ENCODE peak calls at places on chromosomes 7 and 10, in five cellular contexts. R is body of pancreas, Q is tibial artery, U is heart right ventricle, G is PC-9. Y is an unnamed sample.

GRCh38 chr10:48490576-48491345 is 114.1 kb downstream of the ARHGAP22 start:
- DNase-seq in R (no peak), Q (peak), U (no peak), G (no peak), Y (no peak)

GRCh38 chr10:4541292-4541691 is 284.7 kb upstream of the AKR1E2 start:
- DNase-seq in R (peak), Q (peak), U (no peak), G (peak), Y (peak)

GRCh38 chr7:22287412-22287811 is 69.5 kb downstream of the RAPGEF5 start:
- DNase-seq in R (no peak), Q (no peak), U (no peak), G (no peak), Y (no peak)

GRCh38 chr10:28254290-28254985 is 48.4 kb downstream of the MPP7 start:
- DNase-seq in R (peak), Q (peak), U (no peak), G (no peak), Y (peak)

GRCh38 chr7:97269741-97270140 is 152.2 kb downstream of the SDHAF3 start:
- DNase-seq in R (no peak), Q (no peak), U (no peak), G (no peak), Y (peak)

GRCh38 chr7:123749537-123749857 is 694 bp upstream of the WASL start:
- DNase-seq in R (no peak), Q (no peak), U (peak), G (peak), Y (peak)

GRCh38 chr10:75469018-75469616 is 37.7 kb downstream of the LRMDA start:
- DNase-seq in R (peak), Q (peak), U (no peak), G (peak), Y (peak)

GRCh38 chr10:75547391-75548298 is 116.2 kb downstream of the LRMDA start:
- DNase-seq in R (no peak), Q (no peak), U (no peak), G (peak), Y (peak)

GRCh38 chr10:621500-621899 is 68.0 kb downstream of the DIP2C start:
- DNase-seq in R (no peak), Q (no peak), U (no peak), G (no peak), Y (no peak)

GRCh38 chr10:47176903-47177860 is 122.8 kb upstream of the GDF10 start:
- DNase-seq in R (no peak), Q (no peak), U (no peak), G (no peak), Y (no peak)

GRCh38 chr7:93159490-93159889 is 11.3 kb upstream of the SAMD9L start:
- DNase-seq in R (no peak), Q (no peak), U (no peak), G (no peak), Y (peak)

GRCh38 chr7:55245271-55245723 is 119.8 kb upstream of the LANCL2 start:
- DNase-seq in R (no peak), Q (peak), U (no peak), G (peak), Y (peak)

GRCh38 chr7:95491634-95492314 is 6.0 kb downstream of the ASB4 start:
- DNase-seq in R (no peak), Q (no peak), U (no peak), G (peak), Y (no peak)

GRCh38 chr10:115653473-115653872 is 560.3 kb downstream of the ATRNL1 start:
- DNase-seq in R (no peak), Q (no peak), U (no peak), G (no peak), Y (peak)

GRCh38 chr7:99035723-99036530 is 108.0 kb downstream of the SMURF1 start:
- DNase-seq in R (no peak), Q (peak), U (no peak), G (no peak), Y (no peak)

GRCh38 chr7:36784991-36785940 is 61.0 kb upstream of the AOAH start:
- DNase-seq in R (peak), Q (peak), U (peak), G (no peak), Y (no peak)

GRCh38 chr7:28996836-28997235 is 38.7 kb upstream of the TRIL start:
- DNase-seq in R (no peak), Q (no peak), U (no peak), G (no peak), Y (peak)

GRCh38 chr10:6239213-6239991 is 36.7 kb downstream of the PFKFB3 start:
- DNase-seq in R (peak), Q (no peak), U (no peak), G (peak), Y (peak)

GRCh38 chr7:93279541-93279940 is 47.4 kb downstream of the VPS50 start:
- DNase-seq in R (no peak), Q (no peak), U (no peak), G (no peak), Y (no peak)

GRCh38 chr10:27383595-27384542 is 120.2 kb upstream of the RAB18 start:
- DNase-seq in R (no peak), Q (no peak), U (no peak), G (peak), Y (peak)

GRCh38 chr10:132700168-132701098 is 85.5 kb downstream of the NKX6-2 start:
- DNase-seq in R (peak), Q (peak), U (peak), G (no peak), Y (peak)

GRCh38 chr10:33047655-33048054 is 89.6 kb upstream of the ITGB1 start:
- DNase-seq in R (no peak), Q (no peak), U (no peak), G (no peak), Y (no peak)

GRCh38 chr7:668139-668871 is 58.2 kb upstream of the DNAAF5 start:
- DNase-seq in R (no peak), Q (peak), U (no peak), G (peak), Y (peak)
- TF ChIP-seq CTCF in R (no peak), Q (no peak), U (no peak), G (no peak), Y (no peak)

GRCh38 chr10:17227367-17228080 is 517 bp upstream of the VIM start:
- DNase-seq in R (no peak), Q (no peak), U (no peak), G (no peak), Y (no peak)

GRCh38 chr10:17228081-17229015 is at the start of gene VIM:
- DNase-seq in R (peak), Q (peak), U (peak), G (peak), Y (peak)

GRCh38 chr10:17229016-17229716 is 1.1 kb downstream of the VIM start:
- DNase-seq in R (peak), Q (peak), U (peak), G (no peak), Y (peak)

GRCh38 chr10:17225823-17226222 is 2.2 kb upstream of the VIM start:
- DNase-seq in R (no peak), Q (no peak), U (no peak), G (no peak), Y (no peak)

GRCh38 chr10:17226891-17227303 is 1.1 kb upstream of the VIM start:
- DNase-seq in R (no peak), Q (no peak), U (no peak), G (no peak), Y (no peak)
- H3K4me3 ChIP-seq in R (no peak), Q (peak), U (peak), G (no peak), Y (peak)

DNA sequence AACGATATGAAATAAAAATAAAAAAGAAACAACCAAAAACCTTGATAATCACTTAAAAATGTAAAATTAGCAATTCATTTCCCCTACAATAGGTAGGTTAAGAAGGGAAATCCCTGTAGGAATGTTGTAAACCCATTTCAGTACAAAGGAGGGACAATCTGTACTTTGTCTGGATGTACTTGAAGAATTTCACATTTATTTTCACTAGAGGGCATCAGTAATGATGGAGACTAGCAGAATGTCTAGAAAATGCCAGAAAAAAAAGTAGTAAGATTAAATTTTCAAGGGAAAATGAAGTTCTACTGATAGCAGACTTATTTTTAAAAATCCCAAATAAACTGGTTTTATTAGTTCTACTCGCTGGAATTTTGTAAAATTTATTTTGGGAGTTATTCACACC is 209.0 kb upstream of the FZD1 start:
- DNase-seq in R (no peak), Q (no peak), U (no peak), G (no peak), Y (no peak)
- TF ChIP-seq CTCF in R (no peak), Q (peak), U (no peak), G (no peak), Y (peak)

GRCh38 chr10:31157125-31157983 is 125.7 kb upstream of the ZNF438 start:
- DNase-seq in R (peak), Q (peak), U (peak), G (no peak), Y (peak)
- H3K4me3 ChIP-seq in R (no peak), Q (no peak), U (no peak), G (no peak), Y (no peak)

DNA sequence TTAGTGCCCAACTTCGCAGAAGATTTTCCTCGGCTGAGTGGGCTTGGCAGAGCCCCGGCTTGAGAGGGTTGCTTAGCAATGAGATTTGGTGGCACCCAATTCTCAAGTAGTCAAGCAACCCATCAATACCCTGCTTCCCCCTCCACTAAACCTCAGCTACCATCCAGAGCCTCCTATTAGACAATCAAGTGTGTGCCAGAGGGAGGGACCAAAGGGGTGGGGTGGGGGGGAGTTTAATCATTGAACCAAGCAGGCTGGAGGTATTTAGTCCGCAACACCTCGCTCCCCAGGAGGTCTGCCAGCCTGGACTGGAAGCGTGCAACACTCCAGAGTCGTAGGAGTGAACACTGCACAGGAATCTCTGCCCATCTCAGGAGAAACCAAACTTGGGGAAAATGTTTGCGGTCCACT is at the start of gene HKDC1:
- DNase-seq in R (peak), Q (no peak), U (no peak), G (no peak), Y (no peak)
- TF ChIP-seq CTCF in R (no peak), Q (no peak), U (no peak), G (no peak), Y (no peak)

GRCh38 chr7:25863727-25864116 is 288.3 kb upstream of the NFE2L3 start:
- DNase-seq in R (no peak), Q (no peak), U (no peak), G (no peak), Y (no peak)

GRCh38 chr7:25861704-25862253 is 290.2 kb upstream of the NFE2L3 start:
- DNase-seq in R (no peak), Q (no peak), U (no peak), G (no peak), Y (no peak)

GRCh38 chr7:25864511-25864910 is 287.5 kb upstream of the NFE2L3 start:
- DNase-seq in R (no peak), Q (no peak), U (no peak), G (no peak), Y (no peak)

GRCh38 chr7:25862254-25862992 is 289.6 kb upstream of the NFE2L3 start:
- DNase-seq in R (peak), Q (peak), U (peak), G (peak), Y (peak)

DNA sequence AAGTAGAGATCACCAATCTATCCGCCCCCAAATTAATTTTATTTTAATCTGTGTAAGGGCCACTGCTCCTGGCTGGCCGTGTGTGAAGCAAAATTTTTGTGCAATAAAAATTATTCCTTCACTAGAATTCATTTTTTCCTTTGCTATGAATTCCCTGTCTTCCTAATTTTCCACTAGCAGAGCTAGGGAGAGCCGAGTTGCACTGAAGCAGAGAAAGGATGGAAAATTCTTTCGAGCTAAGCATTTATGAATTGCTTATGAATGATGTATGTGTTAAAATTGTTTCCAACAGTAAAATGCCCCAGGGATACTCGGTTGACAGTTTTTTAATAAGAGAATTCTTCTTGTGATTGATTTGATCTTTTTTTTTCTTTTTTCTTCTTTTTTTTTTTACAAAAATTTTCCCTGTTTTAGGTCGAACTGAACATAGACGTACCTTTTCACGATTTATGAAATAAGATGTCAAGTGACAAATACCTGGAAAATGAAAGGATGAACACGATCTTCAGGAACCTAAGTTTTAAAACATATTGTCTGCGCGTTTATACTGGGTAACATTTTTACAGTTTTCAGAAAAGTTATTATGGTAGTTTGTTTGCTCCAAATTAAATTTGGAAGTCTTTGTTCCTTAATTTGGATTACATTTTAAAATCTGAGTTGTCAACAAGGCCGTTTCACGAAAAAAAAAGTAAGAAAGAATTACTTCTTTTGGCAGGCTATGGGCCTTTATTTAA is 288.8 kb upstream of the NFE2L3 start:
- DNase-seq in R (no peak), Q (no peak), U (no peak), G (no peak), Y (no peak)
- H3K4me3 ChIP-seq in R (no peak), Q (peak), U (peak), G (peak), Y (no peak)

GRCh38 chr7:818031-818699 is 14.1 kb upstream of the SUN1 start:
- DNase-seq in R (no peak), Q (no peak), U (no peak), G (peak), Y (no peak)
- TF ChIP-seq CTCF in R (peak), Q (peak), U (peak), G (peak), Y (peak)

DNA sequence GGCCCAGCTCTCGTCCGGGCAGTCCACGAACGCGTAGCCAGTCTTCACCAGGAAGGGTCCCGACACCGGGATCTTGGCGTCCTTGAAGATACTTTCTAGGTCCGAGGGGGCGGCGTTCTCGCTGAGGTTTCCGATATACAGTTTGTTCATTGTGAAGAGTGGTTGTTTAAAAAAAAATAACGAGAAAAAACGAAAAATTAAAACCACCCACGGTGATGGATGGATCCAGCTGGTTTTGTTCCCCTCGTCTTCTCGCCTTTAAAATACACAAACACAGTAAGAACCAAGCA is 385 bp downstream of the IGF2BP3 start:
- DNase-seq in R (no peak), Q (no peak), U (no peak), G (no peak), Y (no peak)
- H3K4me3 ChIP-seq in R (no peak), Q (peak), U (peak), G (peak), Y (peak)

GRCh38 chr7:100126239-100126930 is 382 bp upstream of the MBLAC1 start:
- DNase-seq in R (no peak), Q (no peak), U (no peak), G (no peak), Y (no peak)
- TF ChIP-seq CTCF in R (no peak), Q (peak), U (no peak), G (no peak), Y (no peak)

GRCh38 chr10:128306966-128307365 is 180.7 kb upstream of the MKI67 start:
- DNase-seq in R (no peak), Q (peak), U (no peak), G (no peak), Y (no peak)

GRCh38 chr10:128307819-128308218 is 181.6 kb upstream of the MKI67 start:
- DNase-seq in R (no peak), Q (peak), U (no peak), G (no peak), Y (no peak)

GRCh38 chr10:128305601-128306345 is 179.6 kb upstream of the MKI67 start:
- DNase-seq in R (no peak), Q (peak), U (no peak), G (no peak), Y (no peak)

DNA sequence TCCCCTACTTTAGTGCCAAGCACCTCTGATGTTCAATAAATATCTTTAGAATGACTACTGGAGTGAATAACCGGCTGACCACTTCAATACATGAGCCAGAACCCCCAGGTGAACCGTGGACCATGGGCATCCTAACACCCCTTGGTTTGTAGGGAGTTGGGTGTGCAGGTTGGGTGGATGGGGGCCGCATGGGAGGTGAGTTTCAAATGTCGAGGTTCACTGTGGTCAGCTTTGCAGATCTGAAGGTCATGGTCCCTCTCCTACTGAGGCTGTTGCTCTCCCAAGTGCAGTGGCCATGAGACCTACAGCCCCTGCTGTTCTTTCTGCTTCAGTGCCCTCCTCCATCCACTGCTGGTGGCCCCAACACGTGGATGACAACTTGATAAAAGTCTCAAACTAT is 178.0 kb upstream of the MKI67 start:
- DNase-seq in R (no peak), Q (peak), U (no peak), G (no peak), Y (no peak)
- H3K4me3 ChIP-seq in R (no peak), Q (no peak), U (no peak), G (no peak), Y (no peak)